ENCODE peak calls at places on chromosomes 1 and 21, in nine cellular contexts. A is EL; N is activated CD8-positive, alpha-beta T cell treated with anti-CD3 and anti-CD28 coated beads, Interleukin-2, amount 10 ng/mL, durations not matched to agents 7 days and 5 days; U is stromal cell of bone marrow; Z is stimulated activated CD8-positive, alpha-beta memory T cell treated with anti-CD3 and anti-CD28 coated beads, Interleukin-15, amount 100 ng/mL, for 4 hours; M is activated naive CD4-positive, alpha-beta T cell; W is transverse colon; P is amniotic stem cell; J is omental fat pad. Y is an unnamed sample.
A peak's percentile ranks its signal among the peaks of the same experiment; 100 is the strongest.

GRCh38 chr1:55146781-55147180 is 68.4 kb downstream of the USP24 start:
- DNase-seq in A (peak; percentile 11), N (no peak), U (no peak), Z (no peak), M (no peak), W (peak; percentile 17), P (no peak), J (no peak), Y (no peak)

GRCh38 chr1:15343099-15343498 is 66.6 kb upstream of the EFHD2 start:
- DNase-seq in A (no peak), N (no peak), U (no peak), Z (no peak), M (no peak), W (no peak), P (no peak), J (no peak), Y (no peak)

GRCh38 chr21:44024895-44025353 is 12.8 kb downstream of the TRAPPC10 start:
- DNase-seq in A (peak; percentile 47), N (no peak), U (peak; percentile 65), Z (no peak), M (no peak), W (peak; percentile 17), P (no peak), J (no peak), Y (no peak)

GRCh38 chr1:41647202-41648135 is 163.0 kb upstream of the EDN2 start:
- DNase-seq in A (no peak), N (no peak), U (no peak), Z (no peak), M (no peak), W (peak; percentile 2), P (no peak), J (no peak), Y (no peak)

GRCh38 chr1:113875714-113876113 is 4.2 kb upstream of the PTPN22 start:
- DNase-seq in A (no peak), N (no peak), U (no peak), Z (no peak), M (no peak), W (no peak), P (no peak), J (no peak), Y (no peak)

GRCh38 chr1:39129514-39129913 is 75.0 kb upstream of the MACF1 start:
- DNase-seq in A (peak; percentile 47), N (no peak), U (no peak), Z (no peak), M (no peak), W (no peak), P (no peak), J (no peak), Y (no peak)

GRCh38 chr1:12480748-12481362 is 137.2 kb downstream of the DHRS3 start:
- DNase-seq in A (peak; percentile 94), N (peak; percentile 49), U (peak; percentile 89), Z (no peak), M (no peak), W (peak; percentile 69), P (peak; percentile 51), J (no peak), Y (no peak)

GRCh38 chr1:9908846-9909221 is 1.2 kb downstream of the CTNNBIP1 start:
- DNase-seq in A (no peak), N (no peak), U (no peak), Z (no peak), M (no peak), W (no peak), P (no peak), J (no peak), Y (peak; percentile 39)

GRCh38 chr1:60173006-60173405 is 99.4 kb upstream of the C1orf87 start:
- DNase-seq in A (no peak), N (no peak), U (no peak), Z (no peak), M (no peak), W (no peak), P (no peak), J (no peak), Y (no peak)

GRCh38 chr1:53073899-53074311 is 11.9 kb downstream of the PODN start:
- DNase-seq in A (no peak), N (no peak), U (no peak), Z (no peak), M (no peak), W (peak; percentile 8), P (no peak), J (peak; percentile 17), Y (no peak)

GRCh38 chr1:117059334-117059677 is 820 bp upstream of the TTF2 start:
- DNase-seq in A (no peak), N (peak; percentile 89), U (no peak), Z (peak; percentile 47), M (peak; percentile 48), W (peak; percentile 78), P (no peak), J (peak; percentile 32), Y (peak; percentile 89)

GRCh38 chr1:202586018-202586821 is 124.0 kb downstream of the SYT2 start:
- DNase-seq in A (peak; percentile 53), N (no peak), U (peak; percentile 33), Z (no peak), M (no peak), W (peak; percentile 25), P (no peak), J (no peak), Y (peak; percentile 65)

GRCh38 chr1:26124433-26125318 is 13.1 kb downstream of the PDIK1L start:
- DNase-seq in A (no peak), N (no peak), U (no peak), Z (no peak), M (no peak), W (no peak), P (no peak), J (no peak), Y (no peak)

GRCh38 chr1:212415107-212415841 is 588 bp upstream of the PACC1 start:
- DNase-seq in A (no peak), N (peak; percentile 55), U (no peak), Z (no peak), M (no peak), W (no peak), P (no peak), J (no peak), Y (no peak)